ENCODE peak calls at places on chromosomes 2 and 18, in four cellular contexts. E is A673, Y is fibroblast of lung, H is GM23248. Q is an unnamed sample.

GRCh38 chr2:203650860-203651613 is 55.4 kb upstream of the CD28 start:
- DNase-seq in H (peak; percentile 82), Y (peak; percentile 75), E (peak; percentile 67), Q (peak; percentile 64)

GRCh38 chr18:8828300-8828699 is 122.9 kb downstream of the MTCL1 start:
- DNase-seq in E (no peak), Y (no peak), H (no peak), Q (no peak)

GRCh38 chr18:63322908-63323634 is 3.5 kb upstream of the BCL2 start:
- DNase-seq in E (peak; percentile 85), Y (peak; percentile 83), H (peak; percentile 84), Q (no peak)

GRCh38 chr18:76697441-76697901 is 124.9 kb upstream of the ZNF236 start:
- DNase-seq in E (no peak), H (peak; percentile 58), Y (peak; percentile 13), Q (no peak)

GRCh38 chr18:55076643-55077218 is 117.5 kb upstream of the CCDC68 start:
- DNase-seq in H (no peak), Y (no peak), E (no peak), Q (no peak)

GRCh38 chr18:34514957-34515356 is 195.1 kb upstream of the DTNA start:
- DNase-seq in H (peak; percentile 8), Y (no peak), E (no peak), Q (no peak)

GRCh38 chr2:65349863-65350262 is 82.5 kb downstream of the SPRED2 start:
- DNase-seq in Y (peak; percentile 82), H (peak; percentile 77), E (peak; percentile 91), Q (no peak)

GRCh38 chr2:174878537-174879147 is 114.4 kb upstream of the CHRNA1 start:
- DNase-seq in E (peak; percentile 49), H (peak; percentile 71), Y (peak; percentile 76), Q (no peak)

GRCh38 chr18:64983497-64984238 is 767.1 kb upstream of the CDH7 start:
- DNase-seq in H (no peak), E (no peak), Y (no peak), Q (no peak)

GRCh38 chr2:235394278-235394828 is 99.5 kb upstream of the AGAP1 start:
- DNase-seq in H (peak; percentile 81), Y (peak; percentile 81), E (no peak), Q (no peak)

GRCh38 chr2:110115291-110116032 is at the start of gene MALL:
- DNase-seq in Y (peak; percentile 45), H (peak; percentile 65), E (no peak), Q (no peak)

GRCh38 chr2:64230540-64230939 is 86.3 kb upstream of the PELI1 start:
- DNase-seq in Y (no peak), E (no peak), H (peak; percentile 9), Q (no peak)

GRCh38 chr18:48828713-48829442 is 121.9 kb downstream of the SMAD7 start:
- DNase-seq in E (peak; percentile 49), Y (no peak), H (no peak), Q (no peak)
- H3K27ac ChIP-seq in E (no peak overlapping the region), Y (peak overlapping the region; percentile 39), H (peak overlapping the region; percentile 90), Q (peak overlapping the region; percentile 69)

GRCh38 chr2:70248145-70248809 is at the start of gene TIA1:
- DNase-seq in Y (peak; percentile 98), H (peak; percentile 100), E (peak; percentile 99), Q (peak; percentile 95)
- TF ChIP-seq EZH2 in Y (no peak), H (no peak), E (no peak), Q (no peak)

DNA sequence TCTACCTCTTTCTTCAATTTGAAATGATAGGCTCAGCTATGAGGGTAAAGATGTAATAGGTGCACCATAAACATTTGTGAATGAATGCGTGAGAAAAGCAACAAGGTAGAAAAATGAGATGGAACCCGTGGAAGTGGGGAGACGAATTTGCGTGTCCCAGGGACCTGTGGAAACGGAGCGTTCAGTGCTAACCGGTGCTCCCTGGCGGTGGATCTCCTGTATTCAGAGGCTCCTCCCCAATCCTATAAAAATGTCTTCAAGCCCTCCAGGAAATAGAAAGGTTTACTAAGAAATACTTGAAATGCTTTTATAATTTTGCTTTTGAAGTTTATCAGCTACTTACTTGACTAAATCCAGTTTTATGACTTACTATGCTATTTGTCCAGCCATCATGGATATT is 62.8 kb upstream of the RBM44 start:
- DNase-seq in H (no peak), E (peak; percentile 12), Y (no peak), Q (no peak)
- H3K27ac ChIP-seq in H (no peak overlapping the region), E (no peak overlapping the region), Y (no peak overlapping the region), Q (no peak overlapping the region)

GRCh38 chr2:169363027-169363569 is 764 bp upstream of the LRP2 start:
- DNase-seq in H (no peak), Y (no peak), E (no peak), Q (no peak)

GRCh38 chr2:169363570-169364150 is 1.3 kb upstream of the LRP2 start:
- DNase-seq in Y (peak; percentile 8), E (no peak), H (peak; percentile 28), Q (no peak)

GRCh38 chr2:169360984-169361705 is 1.2 kb downstream of the LRP2 start:
- DNase-seq in E (no peak), Y (peak; percentile 1), H (peak; percentile 2), Q (no peak)

GRCh38 chr2:169362346-169363026 is at the start of gene LRP2:
- DNase-seq in E (no peak), Y (no peak), H (peak; percentile 19), Q (no peak)

GRCh38 chr2:169361706-169362345 is 508 bp downstream of the LRP2 start:
- DNase-seq in Y (no peak), H (peak; percentile 42), E (no peak), Q (no peak)
- TF ChIP-seq EZH2 in Y (no peak), H (no peak), E (peak; percentile 77), Q (peak; percentile 82)

DNA sequence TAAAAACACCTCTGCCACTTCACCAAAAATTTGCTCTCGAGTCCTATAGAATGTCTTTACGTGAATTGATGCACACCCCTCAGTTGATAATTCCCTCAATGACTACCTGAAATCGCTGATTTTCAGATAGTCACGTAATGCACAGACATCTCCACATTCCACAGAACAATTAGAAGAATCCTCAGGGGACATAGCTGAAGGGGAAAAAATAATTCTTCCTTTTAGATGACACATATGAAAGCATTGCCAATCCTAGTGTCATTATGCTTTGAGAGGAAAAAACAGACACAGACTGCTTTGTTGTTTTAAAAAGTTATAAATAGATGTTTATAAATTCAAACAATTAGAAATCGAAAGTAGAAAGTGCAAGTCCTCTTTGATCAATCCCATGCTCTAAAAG is 100.6 kb upstream of the FN1 start:
- DNase-seq in E (peak; percentile 87), H (peak; percentile 87), Y (peak; percentile 26), Q (no peak)
- H3K27ac ChIP-seq in E (peak overlapping the region; percentile 97), H (peak overlapping the region; percentile 87), Y (peak overlapping the region; percentile 70), Q (peak overlapping the region; percentile 98)

Q was measured in SK-N-MC.